ENCODE peak calls at places on chromosomes 11 and 22, in eight cellular contexts. C, Z, V, Y, X, H, J and B are unnamed samples.

GRCh38 chr22:29190915-29191314 is 14.8 kb upstream of the EMID1 start:
- DNase-seq in C (no peak), Z (no peak), V (no peak), Y (no peak), X (peak), H (no peak), J (no peak), B (no peak)

GRCh38 chr11:134052395-134052987 is 16.4 kb upstream of the JAM3 start:
- DNase-seq in C (peak), Z (no peak), V (no peak), Y (no peak), X (no peak), H (no peak), J (no peak), B (no peak)

GRCh38 chr11:28521075-28521474 is 412.9 kb downstream of the METTL15 start:
- DNase-seq in C (peak), Z (no peak), V (no peak), Y (no peak), X (peak), H (peak), J (no peak), B (no peak)

GRCh38 chr22:31332010-31332409 is 14.1 kb downstream of the PATZ1 start:
- DNase-seq in C (no peak), Z (no peak), V (no peak), Y (no peak), X (no peak), H (no peak), J (no peak), B (no peak)

GRCh38 chr11:119460582-119460981 is 37.6 kb upstream of the THY1 start:
- DNase-seq in C (peak), Z (peak), V (no peak), Y (no peak), X (no peak), H (peak), J (no peak), B (peak)

GRCh38 chr11:89275966-89276365 is 98.3 kb downstream of the TYR start:
- DNase-seq in C (no peak), Z (no peak), V (no peak), Y (no peak), X (no peak), H (no peak), J (no peak), B (no peak)

GRCh38 chr11:1340111-1340510 is 30.7 kb upstream of the TOLLIP start:
- DNase-seq in C (no peak), Z (no peak), V (no peak), Y (no peak), X (no peak), H (no peak), J (no peak), B (no peak)

GRCh38 chr11:9030601-9031000 is 26.8 kb upstream of the NRIP3 start:
- DNase-seq in C (no peak), Z (no peak), V (no peak), Y (no peak), X (peak), H (no peak), J (no peak), B (no peak)

GRCh38 chr11:101863361-101863760 is 51.4 kb upstream of the CEP126 start:
- DNase-seq in C (peak), Z (peak), V (no peak), Y (no peak), X (peak), H (peak), J (no peak), B (peak)

GRCh38 chr11:47573321-47573720 is 5.4 kb downstream of the KBTBD4 start:
- DNase-seq in C (no peak), Z (no peak), V (no peak), Y (no peak), X (no peak), H (no peak), J (no peak), B (no peak)

GRCh38 chr11:73241300-73241699 is 23.2 kb downstream of the P2RY2 start:
- DNase-seq in C (no peak), Z (no peak), V (no peak), Y (no peak), X (no peak), H (no peak), J (no peak), B (no peak)

GRCh38 chr11:32034149-32034548 is 56.7 kb upstream of the RCN1 start:
- DNase-seq in C (peak), Z (peak), V (no peak), Y (no peak), X (no peak), H (peak), J (no peak), B (peak)

GRCh38 chr11:85795712-85796487 is 15.0 kb downstream of the SYTL2 start:
- DNase-seq in C (no peak), Z (no peak), V (no peak), Y (no peak), X (no peak), H (no peak), J (no peak), B (no peak)

GRCh38 chr22:50218153-50218995 is 17.6 kb downstream of the SELENOO start:
- DNase-seq in C (no peak), Z (no peak), V (no peak), Y (no peak), X (peak), H (no peak), J (no peak), B (no peak)

GRCh38 chr11:6196396-6196795 is 2.6 kb upstream of the OR52W1 start:
- DNase-seq in C (no peak), Z (no peak), V (no peak), Y (peak), X (no peak), H (no peak), J (no peak), B (no peak)

GRCh38 chr11:12704049-12704448 is 29.8 kb downstream of the TEAD1 start:
- DNase-seq in C (peak), Z (peak), V (no peak), Y (peak), X (peak), H (peak), J (no peak), B (peak)

GRCh38 chr11:1554981-1555712 is 16.9 kb downstream of the DUSP8 start:
- DNase-seq in C (no peak), Z (no peak), V (no peak), Y (no peak), X (no peak), H (no peak), J (no peak), B (no peak)

GRCh38 chr11:115119136-115119535 is 385.1 kb downstream of the CADM1 start:
- DNase-seq in C (no peak), Z (no peak), V (no peak), Y (no peak), X (no peak), H (no peak), J (no peak), B (no peak)

GRCh38 chr11:114683007-114683406 is 4.7 kb downstream of the NXPE2 start:
- DNase-seq in C (no peak), Z (no peak), V (no peak), Y (no peak), X (no peak), H (no peak), J (no peak), B (no peak)

GRCh38 chr11:116148056-116148455 is 624.7 kb downstream of the BUD13 start:
- DNase-seq in C (no peak), Z (no peak), V (no peak), Y (no peak), X (no peak), H (no peak), J (no peak), B (no peak)

GRCh38 chr11:28976801-28977145 is 868.6 kb downstream of the METTL15 start:
- DNase-seq in C (no peak), Z (no peak), V (no peak), Y (no peak), X (no peak), H (peak), J (no peak), B (no peak)

GRCh38 chr11:119645018-119645417 is 84.0 kb downstream of the NECTIN1 start:
- DNase-seq in C (no peak), Z (no peak), V (no peak), Y (no peak), X (no peak), H (no peak), J (no peak), B (no peak)

GRCh38 chr11:13465909-13466371 is 2.9 kb upstream of the BTBD10 start:
- DNase-seq in C (peak), Z (peak), V (peak), Y (peak), X (peak), H (peak), J (peak), B (peak)

GRCh38 chr11:3056296-3057068 is 741 bp downstream of the CARS1 start:
- DNase-seq in C (no peak), Z (no peak), V (no peak), Y (peak), X (no peak), H (peak), J (no peak), B (no peak)

GRCh38 chr11:120554771-120555432 is 43.4 kb downstream of the GRIK4 start:
- DNase-seq in C (peak), Z (no peak), V (peak), Y (peak), X (no peak), H (no peak), J (no peak), B (peak)

GRCh38 chr11:128517457-128518230 is 69.7 kb downstream of the ETS1 start:
- DNase-seq in C (no peak), Z (no peak), V (no peak), Y (no peak), X (no peak), H (peak), J (no peak), B (peak)

GRCh38 chr11:96752221-96752620 is 362.4 kb downstream of the JRKL start:
- DNase-seq in C (no peak), Z (no peak), V (no peak), Y (no peak), X (no peak), H (peak), J (no peak), B (peak)

GRCh38 chr22:41984006-41984405 is 14.6 kb upstream of the WBP2NL start:
- DNase-seq in C (no peak), Z (no peak), V (no peak), Y (no peak), X (no peak), H (no peak), J (no peak), B (no peak)

GRCh38 chr22:27919222-27919942 is at the start of gene PITPNB:
- DNase-seq in C (peak), Z (peak), V (peak), Y (peak), X (peak), H (peak), J (peak), B (peak)

GRCh38 chr22:27918351-27919221 is 470 bp downstream of the PITPNB start:
- DNase-seq in C (peak), Z (peak), V (peak), Y (peak), X (peak), H (peak), J (peak), B (peak)

GRCh38 chr22:27925331-27925730 is 6.3 kb upstream of the PITPNB start:
- DNase-seq in C (no peak), Z (no peak), V (no peak), Y (no peak), X (no peak), H (no peak), J (no peak), B (no peak)

DNA sequence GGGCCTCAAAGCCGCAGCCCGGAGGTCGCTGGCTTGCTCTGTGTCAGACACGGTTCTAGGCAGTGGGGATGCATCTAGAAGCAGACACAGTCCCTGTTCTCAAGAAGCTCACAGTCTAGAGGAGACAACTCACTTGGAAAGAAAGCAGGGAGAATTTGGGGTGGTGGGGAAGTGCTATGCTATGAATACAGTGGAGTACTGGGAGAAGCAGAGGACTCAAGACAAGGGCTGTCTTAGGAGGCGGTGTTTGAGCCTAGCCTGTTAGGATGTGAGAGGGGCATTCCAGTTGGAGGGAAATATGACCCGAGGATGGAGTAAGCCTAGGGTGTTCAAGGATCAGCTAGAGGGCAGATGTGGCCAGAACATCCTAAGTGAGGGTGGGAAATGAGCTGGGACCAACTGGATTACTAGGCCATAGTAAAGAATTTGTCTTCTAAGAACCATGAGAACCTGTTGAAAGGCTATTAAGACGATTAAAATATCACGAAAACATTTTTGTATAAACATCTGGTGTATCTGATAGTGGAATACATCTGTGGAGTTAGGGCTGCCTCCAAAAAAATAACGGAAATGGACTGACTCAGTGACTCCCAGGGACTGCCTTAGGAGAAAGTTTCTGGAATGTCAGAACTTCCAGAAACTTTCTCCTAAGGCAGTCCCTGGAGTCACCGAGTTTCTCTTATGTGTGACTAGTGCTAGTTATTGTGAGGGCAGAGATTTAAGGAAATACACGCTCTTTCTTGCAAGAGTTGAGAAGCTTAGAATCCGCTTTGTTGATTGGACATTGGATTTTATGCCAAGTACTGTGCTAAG is 1.1 kb upstream of the PITPNB start:
- DNase-seq in C (peak), Z (peak), V (peak), Y (no peak), X (peak), H (peak), J (peak), B (peak)
- TF ChIP-seq CTCF in C (peak), Z (peak), V (no peak), Y (no peak), X (no peak), H (peak), J (no peak), B (peak)

DNA sequence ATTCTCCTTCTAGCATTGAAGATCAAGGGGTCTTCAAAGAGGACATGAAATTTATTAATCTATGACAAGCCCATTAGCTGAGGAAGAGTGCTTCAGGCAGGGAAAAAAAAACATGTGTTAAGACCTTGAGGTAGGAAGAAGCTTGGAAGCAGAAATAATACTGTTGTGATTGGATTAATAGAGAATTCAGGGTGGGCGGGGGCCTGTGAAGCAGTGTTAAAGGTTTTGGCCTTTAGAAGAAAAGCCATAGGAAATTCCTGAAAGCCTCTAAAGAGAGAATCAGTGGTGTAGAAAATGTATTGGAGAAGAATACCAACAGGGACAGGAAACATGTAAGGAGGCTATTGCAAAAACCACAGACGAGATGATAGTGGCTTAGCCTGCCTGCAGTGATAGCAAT is 404.5 kb upstream of the ANO3 start:
- DNase-seq in C (no peak), Z (peak), V (no peak), Y (no peak), X (no peak), H (peak), J (no peak), B (no peak)
- TF ChIP-seq CTCF in C (no peak), Z (no peak), V (no peak), Y (no peak), X (no peak), H (no peak), J (no peak), B (no peak)

DNA sequence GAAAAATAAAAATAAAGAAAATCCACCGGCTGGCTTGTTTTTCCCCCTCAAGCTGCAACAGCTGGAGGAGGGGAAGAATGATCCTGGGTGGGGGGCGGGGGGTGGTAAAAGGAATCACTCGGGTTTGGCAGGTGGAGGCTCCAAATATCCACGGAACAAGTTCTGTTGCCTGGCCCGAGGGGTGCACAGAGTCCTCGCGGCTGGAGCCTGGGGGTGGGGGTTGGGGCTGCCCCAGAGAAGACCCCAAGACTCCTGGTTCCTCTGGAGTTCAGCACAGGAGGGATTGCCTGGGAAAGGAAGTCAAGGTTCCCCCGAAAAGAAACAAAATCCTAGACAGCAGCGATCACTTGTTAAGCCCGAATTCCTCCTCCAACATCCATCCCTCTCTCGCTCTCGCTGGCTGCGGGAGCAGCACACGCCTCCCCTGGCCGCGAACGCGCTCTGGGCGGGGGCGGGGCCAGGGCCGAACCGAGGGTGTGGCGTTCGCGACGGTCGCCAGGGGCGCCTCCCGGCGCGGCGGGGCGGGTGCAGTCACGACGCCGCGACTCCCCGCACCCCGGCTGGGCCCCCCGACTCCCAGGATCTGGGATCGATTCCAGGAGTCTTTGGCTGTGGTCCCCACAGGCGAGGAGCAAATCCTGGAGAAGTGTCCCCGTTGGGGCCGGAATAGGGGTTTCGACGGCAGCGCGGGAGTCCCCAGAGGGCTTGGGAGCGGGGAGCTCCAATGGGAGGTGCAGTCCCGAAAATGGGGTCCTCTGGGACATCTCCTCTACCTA is at the start of gene KCNA4:
- DNase-seq in C (no peak), Z (no peak), V (peak), Y (no peak), X (peak), H (no peak), J (peak), B (no peak)
- TF ChIP-seq CTCF in C (no peak), Z (no peak), V (no peak), Y (no peak), X (no peak), H (no peak), J (no peak), B (no peak)

GRCh38 chr11:69718147-69718546 is 14.3 kb upstream of the FGF19 start:
- DNase-seq in C (peak), Z (peak), V (peak), Y (peak), X (peak), H (no peak), J (peak), B (peak)
- TF ChIP-seq CTCF in C (peak), Z (peak), V (no peak), Y (peak), X (peak), H (peak), J (peak), B (peak)

GRCh38 chr11:43573233-43573632 is 107.3 kb upstream of the HSD17B12 start:
- DNase-seq in C (no peak), Z (no peak), V (peak), Y (peak), X (peak), H (peak), J (no peak), B (no peak)

GRCh38 chr11:43561832-43562231 is 118.7 kb upstream of the HSD17B12 start:
- DNase-seq in C (no peak), Z (no peak), V (no peak), Y (no peak), X (no peak), H (no peak), J (no peak), B (no peak)

GRCh38 chr11:43567396-43567975 is 113.1 kb upstream of the HSD17B12 start:
- DNase-seq in C (peak), Z (no peak), V (peak), Y (peak), X (peak), H (peak), J (peak), B (peak)
- TF ChIP-seq CTCF in C (peak), Z (peak), V (peak), Y (peak), X (peak), H (peak), J (peak), B (peak)

GRCh38 chr11:37230865-37231264 is 632.8 kb upstream of the RAG2 start:
- DNase-seq in C (no peak), Z (no peak), V (no peak), Y (no peak), X (no peak), H (no peak), J (no peak), B (no peak)
- TF ChIP-seq CTCF in C (no peak), Z (no peak), V (no peak), Y (no peak), X (no peak), H (no peak), J (no peak), B (no peak)

DNA sequence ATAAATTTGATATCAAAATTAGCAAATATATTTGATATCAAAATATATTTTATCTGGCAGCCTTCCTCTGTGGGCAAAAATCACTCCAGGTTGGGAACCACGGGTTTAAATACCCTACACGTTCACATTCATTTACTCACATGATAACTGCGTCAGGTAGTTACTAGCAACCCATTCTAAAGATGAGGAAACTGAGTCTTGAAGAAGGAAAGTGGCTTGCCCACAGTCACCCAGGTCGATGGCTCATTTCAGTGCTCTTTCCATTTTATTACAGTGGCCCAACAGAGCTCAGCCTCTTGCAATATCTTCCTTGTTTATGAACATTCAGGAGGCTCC is 19.2 kb upstream of the CDON start:
- DNase-seq in C (no peak), Z (no peak), V (no peak), Y (no peak), X (no peak), H (no peak), J (no peak), B (no peak)
- TF ChIP-seq CTCF in C (no peak), Z (no peak), V (no peak), Y (no peak), X (no peak), H (no peak), J (no peak), B (no peak)

DNA sequence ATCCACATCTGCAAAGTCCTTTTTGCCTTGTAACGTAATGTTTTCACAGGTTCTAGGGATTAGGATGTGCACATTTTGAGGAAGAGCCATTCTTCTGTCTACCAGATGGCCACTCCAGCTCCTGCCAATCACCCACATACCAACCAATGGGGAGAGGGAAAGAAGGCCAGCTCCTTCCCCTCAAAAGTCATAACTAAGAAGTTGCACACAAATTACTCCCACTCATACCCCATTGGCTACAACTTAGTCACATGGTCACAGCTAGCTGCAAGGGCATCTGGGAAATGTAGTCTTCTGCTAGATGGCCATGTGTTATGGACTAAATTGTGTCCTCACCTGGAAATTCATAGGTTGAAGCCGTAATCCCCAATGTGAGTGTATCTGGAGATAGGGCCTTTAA is 15.4 kb upstream of the MYOD1 start:
- DNase-seq in C (peak), Z (peak), V (no peak), Y (peak), X (no peak), H (peak), J (no peak), B (peak)
- TF ChIP-seq CTCF in C (no peak), Z (no peak), V (no peak), Y (no peak), X (no peak), H (no peak), J (no peak), B (no peak)